ENCODE peak calls at places on chromosomes 2 and 18, in ten cellular contexts. F is adrenal gland; B is Karpas-422; C is ovary; G is HCT116; U is heart right ventricle; R is H1; E is right cardiac atrium; Q is CD4-positive, CD25-positive, alpha-beta regulatory T cell; W is naive thymus-derived CD4-positive, alpha-beta T cell. X is an unnamed sample.

GRCh38 chr2:127153691-127154158 is 46.8 kb upstream of the BIN1 start:
- DNase-seq in C (no peak), U (no peak), G (no peak), W (no peak), E (peak; percentile 52), F (peak; percentile 68), B (no peak), Q (no peak), R (no peak), X (no peak)

GRCh38 chr2:219426534-219427136 is 8.0 kb upstream of the SPEG start:
- DNase-seq in E (no peak), U (no peak), G (no peak), Q (no peak), B (no peak), C (no peak), R (no peak), W (no peak), F (no peak), X (no peak)

GRCh38 chr2:64311948-64312621 is 141.9 kb upstream of the LGALSL start:
- DNase-seq in E (peak; percentile 82), Q (peak; percentile 30), R (peak; percentile 49), W (no peak), U (peak; percentile 81), F (peak; percentile 69), G (peak; percentile 71), C (peak; percentile 58), B (peak; percentile 76), X (peak; percentile 68)

GRCh38 chr2:12090072-12090471 is 343.6 kb downstream of the LPIN1 start:
- DNase-seq in F (no peak), B (no peak), E (no peak), Q (no peak), C (no peak), R (no peak), W (no peak), U (no peak), G (no peak), X (no peak)

GRCh38 chr2:111534816-111535803 is 348.9 kb downstream of the ANAPC1 start:
- DNase-seq in B (peak; percentile 42), Q (peak; percentile 84), U (no peak), F (peak; percentile 38), G (no peak), E (no peak), W (no peak), R (no peak), C (no peak), X (no peak)

GRCh38 chr2:139123795-139124194 is 343.6 kb upstream of the NXPH2 start:
- DNase-seq in B (no peak), C (no peak), Q (no peak), G (no peak), R (no peak), E (no peak), F (no peak), U (no peak), W (no peak), X (no peak)

GRCh38 chr2:74334931-74335333 is 8.3 kb downstream of the SLC4A5 start:
- DNase-seq in E (peak; percentile 62), B (peak; percentile 90), U (peak; percentile 76), W (peak; percentile 81), Q (peak; percentile 78), R (peak; percentile 90), F (peak; percentile 85), G (peak; percentile 57), C (peak; percentile 83), X (peak; percentile 67)

GRCh38 chr2:96152301-96153165 is 7.3 kb upstream of the DUSP2 start:
- DNase-seq in R (no peak), Q (no peak), G (no peak), B (no peak), U (no peak), C (no peak), W (no peak), F (no peak), E (no peak), X (no peak)

GRCh38 chr2:72236445-72237067 is 88.9 kb upstream of the CYP26B1 start:
- DNase-seq in W (no peak), F (no peak), U (no peak), Q (no peak), E (no peak), C (no peak), R (no peak), G (peak; percentile 36), B (no peak), X (no peak)

GRCh38 chr18:32271649-32272324 is 81.9 kb downstream of the MEP1B start:
- DNase-seq in B (peak; percentile 69), E (no peak), U (peak; percentile 25), W (peak; percentile 21), C (no peak), R (no peak), F (peak; percentile 45), G (peak; percentile 16), Q (peak; percentile 14), X (peak; percentile 14)

GRCh38 chr2:10504994-10505820 is 57.1 kb upstream of the ODC1 start:
- DNase-seq in C (no peak), F (no peak), R (peak; percentile 39), U (no peak), Q (no peak), G (no peak), B (no peak), E (no peak), W (no peak), X (no peak)

GRCh38 chr2:121075006-121075545 is 209.9 kb downstream of the TFCP2L1 start:
- DNase-seq in R (peak; percentile 78), U (no peak), C (peak; percentile 83), Q (peak; percentile 42), G (peak; percentile 95), F (peak; percentile 46), W (no peak), E (peak; percentile 39), B (peak; percentile 75), X (peak; percentile 77)

GRCh38 chr2:233031556-233032500 is 644 bp upstream of the NEU2 start:
- DNase-seq in F (no peak), G (no peak), R (no peak), U (no peak), E (no peak), W (no peak), Q (no peak), C (no peak), B (no peak), X (no peak)

GRCh38 chr2:11569636-11570035 is 35.8 kb downstream of the GREB1 start:
- DNase-seq in Q (no peak), G (no peak), W (no peak), F (no peak), U (no peak), E (no peak), C (peak; percentile 46), R (no peak), B (no peak), X (no peak)

GRCh38 chr18:41266616-41267015 is 688.4 kb upstream of the PIK3C3 start:
- DNase-seq in B (no peak), E (no peak), R (no peak), Q (no peak), F (no peak), C (no peak), U (no peak), G (no peak), W (no peak), X (no peak)

DNA sequence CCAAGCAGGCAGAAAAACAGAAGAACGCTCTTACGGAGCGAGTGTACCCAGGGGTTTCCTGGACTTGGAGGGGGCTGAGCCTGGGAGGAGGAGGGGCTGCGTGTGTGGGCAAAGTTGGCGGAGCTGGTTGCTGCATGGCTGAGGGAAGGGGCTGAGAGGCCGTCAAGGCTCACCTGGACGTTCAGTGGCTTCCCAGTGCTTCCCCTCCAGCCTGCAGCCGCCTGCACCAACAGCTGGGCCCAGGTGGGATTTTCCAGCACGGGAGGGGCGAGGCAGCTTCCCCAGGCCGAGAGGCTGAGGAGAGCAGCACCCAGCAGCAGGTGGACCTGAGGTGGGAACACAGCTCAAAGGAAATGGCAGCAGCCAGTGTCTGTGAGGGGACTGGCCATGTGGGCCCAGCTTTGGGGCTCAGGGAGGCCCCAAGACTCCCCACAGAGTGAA is 70.6 kb upstream of the CTDP1 start:
- DNase-seq in R (peak; percentile 45), U (no peak), E (no peak), F (no peak), W (no peak), G (no peak), C (peak; percentile 30), B (no peak), Q (no peak), X (no peak)
- H3K9me3 ChIP-seq in R (peaks cover 5% of the 10 kb centered on the region), U (no peaks in the 10 kb centered on the region), E (no peaks in the 10 kb centered on the region), F (no peaks in the 10 kb centered on the region), W (no peaks in the 10 kb centered on the region), G (no peaks in the 10 kb centered on the region), C (no peaks in the 10 kb centered on the region), B (no peaks in the 10 kb centered on the region), Q (no peaks in the 10 kb centered on the region), X (no peaks in the 10 kb centered on the region)

GRCh38 chr18:72572896-72573295 is 28.8 kb upstream of the CBLN2 start:
- DNase-seq in Q (no peak), C (no peak), W (no peak), B (no peak), G (no peak), F (no peak), U (no peak), E (no peak), R (no peak), X (no peak)
- H3K9me3 ChIP-seq in Q (no peaks in the 10 kb centered on the region), C (no peaks in the 10 kb centered on the region), W (no peaks in the 10 kb centered on the region), B (peaks cover 46% of the 10 kb centered on the region), G (peaks cover 15% of the 10 kb centered on the region), F (no peaks in the 10 kb centered on the region), U (no peaks in the 10 kb centered on the region), E (no peaks in the 10 kb centered on the region), R (peaks cover 60% of the 10 kb centered on the region), X (no peaks in the 10 kb centered on the region)

DNA sequence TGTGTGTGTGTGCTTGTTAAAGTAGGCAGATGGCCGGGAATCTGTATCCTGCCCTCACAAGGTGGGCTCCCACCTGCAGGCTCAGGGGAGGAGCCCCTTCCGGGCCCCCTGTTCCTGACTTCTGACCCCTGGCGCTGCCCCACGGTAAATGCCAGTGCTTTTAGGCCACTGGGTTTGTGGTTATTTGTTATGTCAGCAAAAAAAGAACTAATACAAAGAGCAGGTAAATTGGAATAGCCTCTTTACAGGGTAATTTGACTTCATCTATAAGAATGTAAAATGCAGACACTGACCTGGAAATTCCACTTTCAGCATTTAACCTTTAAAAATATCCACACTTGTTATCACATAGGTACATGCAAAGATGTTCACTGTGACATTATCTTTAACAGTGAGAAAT is 44.2 kb downstream of the RTP5 start:
- DNase-seq in W (no peak), C (no peak), R (no peak), B (no peak), Q (no peak), U (no peak), E (no peak), F (no peak), G (no peak), X (no peak)
- H3K9me3 ChIP-seq in W (no peaks in the 10 kb centered on the region), C (no peaks in the 10 kb centered on the region), R (peaks cover 7% of the 10 kb centered on the region), B (no peaks in the 10 kb centered on the region), Q (peaks cover 4% of the 10 kb centered on the region), U (no peaks in the 10 kb centered on the region), E (no peaks in the 10 kb centered on the region), F (no peaks in the 10 kb centered on the region), G (no peaks in the 10 kb centered on the region), X (no peaks in the 10 kb centered on the region)

DNA sequence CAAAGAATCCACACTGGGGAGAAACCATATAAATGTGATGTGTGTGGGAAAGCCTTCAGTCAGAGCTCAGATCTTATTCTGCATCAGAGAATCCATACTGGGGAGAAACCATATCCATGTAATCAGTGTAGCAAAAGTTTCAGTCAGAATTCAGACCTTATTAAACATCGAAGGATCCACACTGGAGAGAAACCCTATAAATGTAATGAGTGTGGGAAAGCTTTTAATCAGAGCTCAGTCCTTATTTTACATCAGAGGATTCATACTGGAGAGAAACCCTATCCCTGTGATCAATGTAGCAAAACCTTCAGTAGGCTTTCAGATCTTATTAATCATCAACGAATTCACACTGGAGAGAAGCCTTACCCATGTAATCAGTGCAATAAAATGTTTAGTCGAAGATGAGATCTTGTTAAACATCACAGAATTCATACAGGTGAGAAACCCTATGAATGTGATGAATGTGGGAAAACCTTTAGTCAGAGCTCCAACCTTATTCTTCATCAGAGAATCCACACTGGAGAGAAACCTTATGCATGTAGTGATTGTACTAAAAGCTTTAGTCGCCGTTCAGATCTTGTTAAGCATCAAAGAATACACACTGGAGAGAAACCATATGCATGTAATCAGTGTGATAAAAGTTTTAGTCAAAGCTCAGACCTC is 16.7 kb upstream of the ZSCAN30 start:
- DNase-seq in C (no peak), G (no peak), B (no peak), F (no peak), Q (no peak), W (no peak), E (no peak), U (no peak), R (no peak), X (no peak)
- H3K9me3 ChIP-seq in C (peaks cover 47% of the 10 kb centered on the region), G (peaks cover 49% of the 10 kb centered on the region), B (peaks cover 60% of the 10 kb centered on the region), F (peaks cover 7% of the 10 kb centered on the region), Q (peaks cover 95% of the 10 kb centered on the region), W (peaks cover 92% of the 10 kb centered on the region), E (peaks cover 4% of the 10 kb centered on the region), U (peaks cover 85% of the 10 kb centered on the region), R (peaks cover 45% of the 10 kb centered on the region), X (no peaks in the 10 kb centered on the region)